ENCODE peak calls at places on chromosomes 3 and 15, in seven cellular contexts. One of them, this sample, is unnamed.
A peak's percentile ranks its signal among the peaks of the same experiment; 100 is the strongest.

GRCh38 chr3:14605070-14605469 is 46.5 kb upstream of the CCDC174 start:
- DNase-seq in breast epithelium: no peak
- DNase-seq in psoas muscle: no peak
- DNase-seq in HepG2: no peak
- DNase-seq in uterus: no peak
- DNase-seq in pancreas: no peak
- DNase-seq in brain microvascular endothelial cell: no peak
- DNase-seq in this sample: no peak

GRCh38 chr15:25710184-25710583 is 152.9 kb downstream of the ATP10A start:
- DNase-seq in breast epithelium: no peak
- DNase-seq in psoas muscle: peak; percentile 73
- DNase-seq in HepG2: peak; percentile 18
- DNase-seq in uterus: no peak
- DNase-seq in pancreas: peak; percentile 47
- DNase-seq in brain microvascular endothelial cell: no peak
- DNase-seq in this sample: peak; percentile 19

GRCh38 chr15:57138260-57138895 is 219.9 kb downstream of the TCF12 start:
- DNase-seq in breast epithelium: no peak
- DNase-seq in psoas muscle: no peak
- DNase-seq in HepG2: peak; percentile 34
- DNase-seq in uterus: no peak
- DNase-seq in pancreas: no peak
- DNase-seq in brain microvascular endothelial cell: peak; percentile 72
- DNase-seq in this sample: peak; percentile 92

GRCh38 chr3:82308755-82309154 is 547.3 kb upstream of the GBE1 start:
- DNase-seq in breast epithelium: no peak
- DNase-seq in psoas muscle: no peak
- DNase-seq in HepG2: peak; percentile 12
- DNase-seq in uterus: no peak
- DNase-seq in pancreas: no peak
- DNase-seq in brain microvascular endothelial cell: no peak
- DNase-seq in this sample: no peak

GRCh38 chr15:62455441-62455921 is 290.4 kb upstream of the C2CD4B start:
- DNase-seq in breast epithelium: no peak
- DNase-seq in psoas muscle: peak; percentile 79
- DNase-seq in HepG2: no peak
- DNase-seq in uterus: no peak
- DNase-seq in pancreas: no peak
- DNase-seq in brain microvascular endothelial cell: no peak
- DNase-seq in this sample: no peak

GRCh38 chr15:61654004-61654740 is 406.1 kb downstream of the VPS13C start:
- DNase-seq in breast epithelium: no peak
- DNase-seq in psoas muscle: peak; percentile 77
- DNase-seq in HepG2: no peak
- DNase-seq in uterus: no peak
- DNase-seq in pancreas: no peak
- DNase-seq in brain microvascular endothelial cell: no peak
- DNase-seq in this sample: no peak

GRCh38 chr3:173402656-173403055 is 5.1 kb downstream of the NLGN1 start:
- DNase-seq in breast epithelium: no peak
- DNase-seq in psoas muscle: no peak
- DNase-seq in HepG2: no peak
- DNase-seq in uterus: no peak
- DNase-seq in pancreas: no peak
- DNase-seq in brain microvascular endothelial cell: no peak
- DNase-seq in this sample: no peak

GRCh38 chr3:58507356-58508062 is 15.6 kb downstream of the KCTD6 start:
- DNase-seq in breast epithelium: no peak
- DNase-seq in psoas muscle: no peak
- DNase-seq in HepG2: no peak
- DNase-seq in uterus: no peak
- DNase-seq in pancreas: no peak
- DNase-seq in brain microvascular endothelial cell: no peak
- DNase-seq in this sample: no peak

GRCh38 chr3:139944256-139944910 is 9.4 kb downstream of the CLSTN2 start:
- DNase-seq in breast epithelium: no peak
- DNase-seq in psoas muscle: no peak
- DNase-seq in HepG2: no peak
- DNase-seq in uterus: no peak
- DNase-seq in pancreas: no peak
- DNase-seq in brain microvascular endothelial cell: no peak
- DNase-seq in this sample: no peak

GRCh38 chr3:126355777-126356372 is 1.3 kb downstream of the KLF15 start:
- DNase-seq in breast epithelium: peak; percentile 95
- DNase-seq in psoas muscle: peak; percentile 99
- DNase-seq in HepG2: peak; percentile 94
- DNase-seq in uterus: peak; percentile 97
- DNase-seq in pancreas: peak; percentile 99
- DNase-seq in brain microvascular endothelial cell: peak; percentile 51
- DNase-seq in this sample: peak; percentile 77

GRCh38 chr3:46496745-46497555 is 826 bp upstream of the RTP3 start:
- DNase-seq in breast epithelium: no peak
- DNase-seq in psoas muscle: no peak
- DNase-seq in HepG2: no peak
- DNase-seq in uterus: no peak
- DNase-seq in pancreas: no peak
- DNase-seq in brain microvascular endothelial cell: no peak
- DNase-seq in this sample: peak; percentile 32

GRCh38 chr3:9732080-9732752 is 681 bp downstream of the BRPF1 start:
- DNase-seq in breast epithelium: no peak
- DNase-seq in psoas muscle: no peak
- DNase-seq in HepG2: no peak
- DNase-seq in uterus: no peak
- DNase-seq in pancreas: peak; percentile 37
- DNase-seq in brain microvascular endothelial cell: no peak
- DNase-seq in this sample: peak; percentile 9

GRCh38 chr3:190810957-190811356 is 51.5 kb downstream of the GMNC start:
- DNase-seq in breast epithelium: no peak
- DNase-seq in psoas muscle: no peak
- DNase-seq in HepG2: no peak
- DNase-seq in uterus: no peak
- DNase-seq in pancreas: no peak
- DNase-seq in brain microvascular endothelial cell: no peak
- DNase-seq in this sample: no peak

GRCh38 chr15:60400957-60401356 is 3.2 kb upstream of the ANXA2 start:
- DNase-seq in breast epithelium: no peak
- DNase-seq in psoas muscle: no peak
- DNase-seq in HepG2: no peak
- DNase-seq in uterus: no peak
- DNase-seq in pancreas: no peak
- DNase-seq in brain microvascular endothelial cell: no peak
- DNase-seq in this sample: no peak

GRCh38 chr3:172717493-172718088 is 6.7 kb upstream of the NCEH1 start:
- DNase-seq in breast epithelium: no peak
- DNase-seq in psoas muscle: no peak
- DNase-seq in HepG2: peak; percentile 26
- DNase-seq in uterus: no peak
- DNase-seq in pancreas: no peak
- DNase-seq in brain microvascular endothelial cell: no peak
- DNase-seq in this sample: peak; percentile 38

GRCh38 chr3:111547645-111548044 is 5.6 kb downstream of the CD96 start:
- DNase-seq in breast epithelium: no peak
- DNase-seq in psoas muscle: no peak
- DNase-seq in HepG2: no peak
- DNase-seq in uterus: no peak
- DNase-seq in pancreas: no peak
- DNase-seq in brain microvascular endothelial cell: no peak
- DNase-seq in this sample: no peak

GRCh38 chr15:25684521-25685215 is 178.5 kb downstream of the ATP10A start:
- DNase-seq in breast epithelium: no peak
- DNase-seq in psoas muscle: peak; percentile 73
- DNase-seq in HepG2: no peak
- DNase-seq in uterus: peak; percentile 71
- DNase-seq in pancreas: no peak
- DNase-seq in brain microvascular endothelial cell: peak; percentile 78
- DNase-seq in this sample: peak; percentile 67

GRCh38 chr15:31283046-31283445 is 43.6 kb upstream of the KLF13 start:
- DNase-seq in breast epithelium: no peak
- DNase-seq in psoas muscle: no peak
- DNase-seq in HepG2: no peak
- DNase-seq in uterus: no peak
- DNase-seq in pancreas: no peak
- DNase-seq in brain microvascular endothelial cell: no peak
- DNase-seq in this sample: no peak

GRCh38 chr15:63500265-63501250 is 3.8 kb upstream of the USP3 start:
- DNase-seq in breast epithelium: no peak
- DNase-seq in psoas muscle: no peak
- DNase-seq in HepG2: no peak
- DNase-seq in uterus: no peak
- DNase-seq in pancreas: peak; percentile 67
- DNase-seq in brain microvascular endothelial cell: no peak
- DNase-seq in this sample: no peak

GRCh38 chr3:143712522-143712921 is 135.7 kb downstream of the SLC9A9 start:
- DNase-seq in breast epithelium: no peak
- DNase-seq in psoas muscle: no peak
- DNase-seq in HepG2: no peak
- DNase-seq in uterus: no peak
- DNase-seq in pancreas: no peak
- DNase-seq in brain microvascular endothelial cell: no peak
- DNase-seq in this sample: no peak

GRCh38 chr15:64122936-64123351 is 27.2 kb downstream of the SNX1 start:
- DNase-seq in breast epithelium: no peak
- DNase-seq in psoas muscle: no peak
- DNase-seq in HepG2: no peak
- DNase-seq in uterus: no peak
- DNase-seq in pancreas: no peak
- DNase-seq in brain microvascular endothelial cell: no peak
- DNase-seq in this sample: no peak

GRCh38 chr3:37693791-37694194 is 167.9 kb upstream of the CTDSPL start:
- DNase-seq in breast epithelium: no peak
- DNase-seq in psoas muscle: no peak
- DNase-seq in HepG2: no peak
- DNase-seq in uterus: no peak
- DNase-seq in pancreas: no peak
- DNase-seq in brain microvascular endothelial cell: no peak
- DNase-seq in this sample: no peak

GRCh38 chr3:57026918-57027317 is 33.5 kb upstream of the SPATA12 start:
- DNase-seq in breast epithelium: no peak
- DNase-seq in psoas muscle: no peak
- DNase-seq in HepG2: no peak
- DNase-seq in uterus: no peak
- DNase-seq in pancreas: peak; percentile 42
- DNase-seq in brain microvascular endothelial cell: peak; percentile 68
- DNase-seq in this sample: peak; percentile 59

GRCh38 chr3:193851416-193851815 is 258.4 kb downstream of the OPA1 start:
- DNase-seq in breast epithelium: no peak
- DNase-seq in psoas muscle: no peak
- DNase-seq in HepG2: no peak
- DNase-seq in uterus: no peak
- DNase-seq in pancreas: no peak
- DNase-seq in brain microvascular endothelial cell: no peak
- DNase-seq in this sample: no peak

GRCh38 chr3:160808838-160809237 is 52.8 kb downstream of the PPM1L start:
- DNase-seq in breast epithelium: peak; percentile 23
- DNase-seq in psoas muscle: peak; percentile 85
- DNase-seq in HepG2: no peak
- DNase-seq in uterus: no peak
- DNase-seq in pancreas: no peak
- DNase-seq in brain microvascular endothelial cell: no peak
- DNase-seq in this sample: no peak

GRCh38 chr15:89088605-89089315 is 504 bp downstream of the ABHD2 start:
- DNase-seq in breast epithelium: no peak
- DNase-seq in psoas muscle: peak; percentile 87
- DNase-seq in HepG2: no peak
- DNase-seq in uterus: no peak
- DNase-seq in pancreas: peak; percentile 73
- DNase-seq in brain microvascular endothelial cell: no peak
- DNase-seq in this sample: no peak

GRCh38 chr3:128453521-128454309 is 13.0 kb downstream of the DNAJB8 start:
- DNase-seq in breast epithelium: no peak
- DNase-seq in psoas muscle: no peak
- DNase-seq in HepG2: no peak
- DNase-seq in uterus: no peak
- DNase-seq in pancreas: no peak
- DNase-seq in brain microvascular endothelial cell: no peak
- DNase-seq in this sample: no peak

DNA sequence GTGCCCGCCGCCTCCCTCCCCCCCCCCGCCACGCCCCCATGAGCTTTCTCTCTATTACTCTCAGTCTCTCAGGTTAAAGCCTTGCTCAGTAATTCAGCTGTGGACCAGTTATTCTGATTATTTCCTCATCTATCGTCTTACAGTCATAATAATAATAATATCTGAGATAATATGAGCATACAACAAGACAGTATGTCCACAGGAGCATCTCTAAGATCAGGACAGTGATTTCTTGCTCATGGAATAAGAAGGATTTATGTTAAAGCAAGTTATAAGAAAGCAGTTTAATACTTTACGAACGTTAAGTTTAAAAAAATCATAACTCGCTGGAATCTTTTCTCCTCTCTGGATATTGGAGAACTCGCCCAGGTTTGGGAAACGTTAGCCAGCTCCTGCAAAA is 657 bp upstream of the LMCD1 start:
- DNase-seq in breast epithelium: no peak
- DNase-seq in psoas muscle: no peak
- DNase-seq in HepG2: no peak
- DNase-seq in uterus: no peak
- DNase-seq in pancreas: no peak
- DNase-seq in brain microvascular endothelial cell: no peak
- DNase-seq in this sample: no peak
- H3K4me3 ChIP-seq in breast epithelium: peak overlapping the region; percentile 55
- H3K4me3 ChIP-seq in psoas muscle: peak overlapping the region; percentile 68
- H3K4me3 ChIP-seq in HepG2: peak overlapping the region; percentile 61
- H3K4me3 ChIP-seq in uterus: peak overlapping the region; percentile 40
- H3K4me3 ChIP-seq in pancreas: peak overlapping the region; percentile 28
- H3K4me3 ChIP-seq in brain microvascular endothelial cell: peak overlapping the region; percentile 57
- H3K4me3 ChIP-seq in this sample: peak overlapping the region; percentile 61

GRCh38 chr3:31341130-31341529 is 191.6 kb upstream of the STT3B start:
- DNase-seq in breast epithelium: no peak
- DNase-seq in psoas muscle: no peak
- DNase-seq in HepG2: peak; percentile 52
- DNase-seq in uterus: no peak
- DNase-seq in pancreas: peak; percentile 12
- DNase-seq in brain microvascular endothelial cell: no peak
- DNase-seq in this sample: no peak
- TF ChIP-seq CTCF in breast epithelium: no peak
- TF ChIP-seq CTCF in psoas muscle: no peak
- TF ChIP-seq CTCF in HepG2: peak; percentile 80
- TF ChIP-seq CTCF in uterus: no peak
- TF ChIP-seq CTCF in pancreas: no peak
- TF ChIP-seq CTCF in brain microvascular endothelial cell: peak; percentile 36
- TF ChIP-seq CTCF in this sample: peak; percentile 12

GRCh38 chr15:52785672-52786406 is 4.3 kb downstream of the ONECUT1 start:
- DNase-seq in breast epithelium: no peak
- DNase-seq in psoas muscle: no peak
- DNase-seq in HepG2: no peak
- DNase-seq in uterus: no peak
- DNase-seq in pancreas: peak; percentile 73
- DNase-seq in brain microvascular endothelial cell: no peak
- DNase-seq in this sample: no peak
- H3K4me3 ChIP-seq in breast epithelium: no peak overlapping the region
- H3K4me3 ChIP-seq in psoas muscle: no peak overlapping the region
- H3K4me3 ChIP-seq in HepG2: peak overlapping the region; percentile 80
- H3K4me3 ChIP-seq in uterus: no peak overlapping the region
- H3K4me3 ChIP-seq in pancreas: peak overlapping the region; percentile 44
- H3K4me3 ChIP-seq in brain microvascular endothelial cell: no peak overlapping the region
- H3K4me3 ChIP-seq in this sample: no peak overlapping the region

DNA sequence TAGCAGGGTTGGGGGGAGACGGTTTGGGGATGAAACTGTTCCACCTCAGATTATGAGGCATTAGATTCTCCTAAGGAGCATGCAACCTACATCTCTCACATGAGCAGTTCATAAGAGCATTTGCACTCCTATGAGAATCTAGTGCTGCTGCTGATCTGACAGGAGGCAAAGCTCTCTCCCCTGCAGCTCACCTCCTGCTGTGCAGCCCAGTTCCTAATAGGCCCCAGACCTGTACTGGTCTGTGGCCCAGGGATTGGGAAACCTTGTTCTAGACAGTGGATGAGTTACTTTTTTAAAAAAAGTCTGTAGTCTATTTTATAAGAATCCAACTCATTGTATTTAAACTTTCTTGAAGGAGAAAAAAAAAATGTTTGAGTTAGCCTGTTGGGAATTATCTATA is 100.0 kb downstream of the HHLA2 start:
- DNase-seq in breast epithelium: no peak
- DNase-seq in psoas muscle: no peak
- DNase-seq in HepG2: no peak
- DNase-seq in uterus: no peak
- DNase-seq in pancreas: no peak
- DNase-seq in brain microvascular endothelial cell: no peak
- DNase-seq in this sample: no peak
- TF ChIP-seq CTCF in breast epithelium: no peak
- TF ChIP-seq CTCF in psoas muscle: no peak
- TF ChIP-seq CTCF in HepG2: no peak
- TF ChIP-seq CTCF in uterus: no peak
- TF ChIP-seq CTCF in pancreas: no peak
- TF ChIP-seq CTCF in brain microvascular endothelial cell: no peak
- TF ChIP-seq CTCF in this sample: no peak